ENCODE peak calls at places on chromosome 2, in eight cellular contexts. S, Y, D, U, W, H, K and G are unnamed samples.

GRCh38 chr2:134276381-134277172 is 22.7 kb downstream of the MGAT5 start:
- DNase-seq in K (no peak), W (no peak), U (no peak), H (no peak), D (no peak), S (no peak), Y (no peak), G (no peak)

GRCh38 chr2:8536686-8537571 is 144.9 kb upstream of the ID2 start:
- DNase-seq in H (no peak), S (no peak), Y (no peak), W (no peak), D (no peak), U (no peak), K (no peak), G (peak)

GRCh38 chr2:62968668-62969067 is 82.0 kb upstream of the OTX1 start:
- DNase-seq in H (no peak), K (no peak), S (no peak), U (no peak), W (no peak), Y (no peak), D (no peak), G (no peak)

GRCh38 chr2:102735431-102736130 is 26.2 kb upstream of the TMEM182 start:
- DNase-seq in H (no peak), K (no peak), U (no peak), S (no peak), D (peak), W (no peak), Y (no peak), G (no peak)

GRCh38 chr2:126661702-126662465 is 5.9 kb downstream of the GYPC start:
- DNase-seq in K (no peak), D (no peak), Y (no peak), H (no peak), S (no peak), U (no peak), W (no peak), G (no peak)

GRCh38 chr2:173221081-173221695 is 133.5 kb upstream of the CDCA7 start:
- DNase-seq in H (no peak), K (no peak), S (no peak), W (no peak), Y (no peak), D (no peak), U (no peak), G (no peak)

GRCh38 chr2:129892773-129893172 is 86.7 kb upstream of the RAB6C start:
- DNase-seq in K (no peak), U (peak), S (no peak), W (no peak), D (no peak), H (no peak), Y (no peak), G (no peak)

GRCh38 chr2:222613715-222614331 is 42.1 kb downstream of the FARSB start:
- DNase-seq in H (no peak), U (no peak), D (peak), W (no peak), K (no peak), S (no peak), Y (no peak), G (no peak)

GRCh38 chr2:42211291-42211690 is 42.1 kb downstream of the EML4 start:
- DNase-seq in W (no peak), K (no peak), Y (no peak), H (no peak), D (no peak), U (no peak), S (no peak), G (no peak)

GRCh38 chr2:96760986-96761832 is 507 bp downstream of the CNNM4 start:
- DNase-seq in D (peak), U (peak), H (peak), W (no peak), S (peak), Y (no peak), K (no peak), G (no peak)

GRCh38 chr2:205754924-205755321 is 72.6 kb downstream of the NRP2 start:
- DNase-seq in H (no peak), K (no peak), Y (no peak), U (no peak), D (no peak), S (no peak), W (no peak), G (no peak)

GRCh38 chr2:182186132-182186735 is 200.6 kb downstream of the PPP1R1C start:
- DNase-seq in W (no peak), S (no peak), K (no peak), D (peak), H (no peak), U (no peak), Y (no peak), G (no peak)

GRCh38 chr2:239360421-239361310 is 40.2 kb downstream of the HDAC4 start:
- DNase-seq in S (no peak), D (no peak), H (no peak), Y (no peak), U (no peak), W (no peak), K (no peak), G (no peak)

GRCh38 chr2:159076233-159076632 is 107.8 kb downstream of the TANC1 start:
- DNase-seq in H (no peak), S (no peak), K (no peak), D (no peak), Y (no peak), W (no peak), U (no peak), G (no peak)

GRCh38 chr2:235026649-235027557 is 75.1 kb downstream of the SH3BP4 start:
- DNase-seq in S (no peak), U (no peak), H (peak), K (no peak), W (peak), D (no peak), Y (no peak), G (no peak)

GRCh38 chr2:34831096-34831495 is 1232.0 kb upstream of the FAM98A start:
- DNase-seq in K (peak), Y (no peak), H (no peak), S (no peak), W (no peak), D (peak), U (no peak), G (no peak)

GRCh38 chr2:12227941-12228608 is 481.6 kb downstream of the LPIN1 start:
- DNase-seq in K (no peak), W (no peak), Y (no peak), D (no peak), S (no peak), U (no peak), H (no peak), G (no peak)

GRCh38 chr2:227717687-227718567 is at the start of gene SLC19A3:
- DNase-seq in S (peak), D (peak), U (peak), K (peak), W (no peak), Y (peak), H (peak), G (peak)

GRCh38 chr2:237035781-237036352 is 49.8 kb upstream of the COPS8 start:
- DNase-seq in D (no peak), H (no peak), S (no peak), K (no peak), W (no peak), U (no peak), Y (no peak), G (no peak)

GRCh38 chr2:180573951-180574350 is 406.5 kb upstream of the UBE2E3 start:
- DNase-seq in U (no peak), H (no peak), D (no peak), Y (no peak), W (no peak), S (no peak), K (no peak), G (no peak)

GRCh38 chr2:240135706-240136012 is 446 bp downstream of the COPS9 start:
- DNase-seq in W (no peak), Y (no peak), D (no peak), H (no peak), K (no peak), S (no peak), U (no peak), G (no peak)

GRCh38 chr2:225097035-225097434 is 54.8 kb upstream of the DOCK10 start:
- DNase-seq in Y (no peak), D (no peak), K (no peak), S (no peak), U (no peak), H (no peak), W (no peak), G (no peak)

GRCh38 chr2:106304612-106305184 is 110.6 kb upstream of the UXS1 start:
- DNase-seq in D (no peak), K (no peak), S (no peak), H (no peak), U (no peak), Y (no peak), W (no peak), G (no peak)

GRCh38 chr2:73043978-73044832 is 27.3 kb downstream of the SFXN5 start:
- DNase-seq in W (no peak), H (no peak), Y (no peak), U (peak), K (no peak), S (no peak), D (peak), G (no peak)

GRCh38 chr2:235286624-235287368 is 207.0 kb upstream of the AGAP1 start:
- DNase-seq in U (no peak), K (no peak), Y (no peak), D (no peak), S (no peak), H (no peak), W (no peak), G (no peak)

GRCh38 chr2:71963295-71963694 is 184.4 kb downstream of the CYP26B1 start:
- DNase-seq in U (no peak), K (no peak), Y (no peak), S (no peak), D (no peak), W (no peak), H (no peak), G (no peak)